ENCODE peak calls at places on chromosome X, in six cellular contexts. P, T, M, X, H and Q are unnamed samples.

GRCh38 chrX:71870337-71871098 is 40.1 kb upstream of the NHSL2 start:
- DNase-seq in P (no peak), T (no peak), M (peak), X (no peak), H (no peak), Q (no peak)

GRCh38 chrX:17579021-17579420 is 158.3 kb upstream of the SCML1 start:
- DNase-seq in P (no peak), T (no peak), M (no peak), X (no peak), H (no peak), Q (no peak)

GRCh38 chrX:54447461-54447860 is 7.3 kb downstream of the TSR2 start:
- DNase-seq in P (no peak), T (no peak), M (peak), X (peak), H (no peak), Q (no peak)

GRCh38 chrX:134369576-134369975 is 90.4 kb upstream of the HPRT1 start:
- DNase-seq in P (no peak), T (no peak), M (no peak), X (no peak), H (no peak), Q (no peak)

GRCh38 chrX:22589845-22590244 is 317.1 kb downstream of the CBLL2 start:
- DNase-seq in P (no peak), T (no peak), M (no peak), X (no peak), H (no peak), Q (no peak)

GRCh38 chrX:123860506-123860840 is 620 bp downstream of the XIAP start:
- DNase-seq in P (no peak), T (no peak), M (peak), X (no peak), H (no peak), Q (no peak)

GRCh38 chrX:27336466-27337091 is 126.6 kb downstream of the PPP4R3C start:
- DNase-seq in P (peak), T (no peak), M (peak), X (peak), H (peak), Q (peak)

GRCh38 chrX:94400488-94400887 is 726.5 kb downstream of the FAM133A start:
- DNase-seq in P (no peak), T (no peak), M (no peak), X (no peak), H (no peak), Q (no peak)

GRCh38 chrX:68896581-68896980 is 67.8 kb downstream of the EFNB1 start:
- DNase-seq in P (no peak), T (no peak), M (no peak), X (no peak), H (no peak), Q (no peak)

GRCh38 chrX:86121916-86122315 is 26.3 kb upstream of the DACH2 start:
- DNase-seq in P (no peak), T (no peak), M (no peak), X (no peak), H (no peak), Q (no peak)

GRCh38 chrX:30888526-30889146 is 418 bp downstream of the TAB3 start:
- DNase-seq in P (peak), T (no peak), M (peak), X (peak), H (no peak), Q (no peak)

GRCh38 chrX:85109235-85109634 is 105.6 kb downstream of the APOOL start:
- DNase-seq in P (no peak), T (no peak), M (peak), X (no peak), H (no peak), Q (no peak)

GRCh38 chrX:2183193-2183725 is 317.5 kb downstream of the DHRSX start:
- DNase-seq in P (no peak), T (no peak), M (no peak), X (no peak), H (no peak), Q (no peak)

GRCh38 chrX:96027363-96027894 is 657.2 kb upstream of the DIAPH2 start:
- DNase-seq in P (no peak), T (no peak), M (peak), X (no peak), H (no peak), Q (no peak)

GRCh38 chrX:100445593-100445992 is 35.5 kb upstream of the PCDH19 start:
- DNase-seq in P (no peak), T (no peak), M (no peak), X (no peak), H (no peak), Q (no peak)

GRCh38 chrX:150361777-150362351 is 1.3 kb upstream of the MAMLD1 start:
- DNase-seq in P (no peak), T (peak), M (no peak), X (no peak), H (peak), Q (no peak)

GRCh38 chrX:13985697-13986435 is 43.8 kb downstream of the GEMIN8 start:
- DNase-seq in P (no peak), T (no peak), M (no peak), X (no peak), H (no peak), Q (no peak)

GRCh38 chrX:94633237-94633636 is 959.2 kb downstream of the FAM133A start:
- DNase-seq in P (no peak), T (no peak), M (no peak), X (no peak), H (no peak), Q (no peak)

GRCh38 chrX:6175914-6176313 is 52.8 kb downstream of the NLGN4X start:
- DNase-seq in P (no peak), T (no peak), M (no peak), X (no peak), H (no peak), Q (no peak)

GRCh38 chrX:154002215-154002719 is 17.4 kb downstream of the IRAK1 start:
- DNase-seq in P (no peak), T (peak), M (no peak), X (no peak), H (no peak), Q (no peak)